ENCODE peak calls at places on chromosomes 11 and 22, in ten cellular contexts. M is iris pigment epithelial cell, N is GM18507, S is lung, B is cardiac fibroblast, O is Kasumi-1, G is T-helper 9 cell, U is NCI-H1105 treated with DMSO at 0.1 percent for 48 hours, H is frontal cortex, Y is AG09309. F is an unnamed sample.

GRCh38 chr22:25027959-25028840 is 75.7 kb downstream of the KIAA1671 start:
- DNase-seq in M (peak; percentile 18), N (no peak), S (no peak), B (peak; percentile 49), O (no peak), G (no peak), U (no peak), H (no peak), Y (no peak), F (peak; percentile 19)

GRCh38 chr11:45876401-45876800 is 9.1 kb upstream of the MAPK8IP1 start:
- DNase-seq in M (no peak), N (no peak), S (no peak), B (no peak), O (no peak), G (no peak), U (no peak), H (no peak), Y (no peak), F (no peak)

GRCh38 chr22:36331306-36331911 is 56.4 kb downstream of the MYH9 start:
- DNase-seq in M (peak; percentile 95), N (peak; percentile 68), S (peak; percentile 79), B (peak; percentile 89), O (peak; percentile 95), G (peak; percentile 66), U (no peak), H (peak; percentile 70), Y (peak; percentile 73), F (peak; percentile 94)

GRCh38 chr11:93820085-93820710 is 30.2 kb downstream of the VSTM5 start:
- DNase-seq in M (no peak), N (no peak), S (no peak), B (no peak), O (no peak), G (no peak), U (no peak), H (no peak), Y (no peak), F (no peak)

GRCh38 chr11:86749376-86749775 is 51.0 kb upstream of the PRSS23 start:
- DNase-seq in M (no peak), N (no peak), S (no peak), B (no peak), O (no peak), G (no peak), U (no peak), H (no peak), Y (no peak), F (no peak)

GRCh38 chr22:26172389-26172990 is 3.2 kb downstream of the SEZ6L start:
- DNase-seq in M (peak; percentile 27), N (no peak), S (no peak), B (peak; percentile 23), O (peak; percentile 53), G (peak; percentile 2), U (peak; percentile 67), H (no peak), Y (no peak), F (peak; percentile 34)

GRCh38 chr11:104609297-104609696 is 289.0 kb downstream of the CASP12 start:
- DNase-seq in M (peak; percentile 82), N (no peak), S (no peak), B (peak; percentile 86), O (peak; percentile 84), G (no peak), U (peak; percentile 49), H (peak; percentile 24), Y (peak; percentile 29), F (peak; percentile 73)

GRCh38 chr11:121936781-121937447 is 179.1 kb downstream of the BLID start:
- DNase-seq in M (peak; percentile 74), N (no peak), S (no peak), B (peak; percentile 32), O (no peak), G (no peak), U (no peak), H (no peak), Y (peak; percentile 54), F (no peak)

GRCh38 chr11:46121328-46121723 is at the start of gene PHF21A:
- DNase-seq in M (peak; percentile 95), N (peak; percentile 76), S (peak; percentile 87), B (peak; percentile 98), O (peak; percentile 84), G (peak; percentile 80), U (peak; percentile 82), H (peak; percentile 84), Y (peak; percentile 86), F (peak; percentile 94)

GRCh38 chr11:124745835-124746620 is 6.0 kb downstream of the VSIG2 start:
- DNase-seq in M (no peak), N (no peak), S (no peak), B (no peak), O (peak; percentile 52), G (no peak), U (peak; percentile 26), H (no peak), Y (no peak), F (no peak)

GRCh38 chr22:47395481-47395880 is 633.0 kb downstream of the TBC1D22A start:
- DNase-seq in M (no peak), N (no peak), S (no peak), B (peak; percentile 22), O (no peak), G (no peak), U (peak; percentile 81), H (no peak), Y (no peak), F (no peak)

GRCh38 chr22:42892571-42893316 is 35.7 kb upstream of the ARFGAP3 start:
- DNase-seq in M (no peak), N (no peak), S (no peak), B (no peak), O (no peak), G (no peak), U (peak; percentile 3), H (no peak), Y (no peak), F (no peak)

GRCh38 chr11:11171854-11172253 is 181.2 kb downstream of the CSNK2A3 start:
- DNase-seq in M (no peak), N (peak; percentile 33), S (no peak), B (no peak), O (peak; percentile 64), G (peak; percentile 21), U (no peak), H (no peak), Y (no peak), F (peak; percentile 28)

GRCh38 chr11:127182586-127183203 is 182.1 kb upstream of the KIRREL3 start:
- DNase-seq in M (no peak), N (no peak), S (no peak), B (no peak), O (no peak), G (no peak), U (peak; percentile 93), H (no peak), Y (no peak), F (no peak)

GRCh38 chr11:48141475-48142100 is 75.0 kb upstream of the OR4B1 start:
- DNase-seq in M (peak; percentile 32), N (no peak), S (no peak), B (peak; percentile 31), O (no peak), G (no peak), U (no peak), H (no peak), Y (no peak), F (no peak)

GRCh38 chr11:1863352-1864215 is 10.7 kb downstream of the LSP1 start:
- DNase-seq in M (peak; percentile 86), N (no peak), S (peak; percentile 77), B (peak; percentile 91), O (peak; percentile 27), G (no peak), U (no peak), H (peak; percentile 78), Y (peak; percentile 54), F (peak; percentile 68)

GRCh38 chr11:11770274-11770673 is 71.5 kb upstream of the USP47 start:
- DNase-seq in M (no peak), N (no peak), S (no peak), B (no peak), O (no peak), G (no peak), U (no peak), H (no peak), Y (no peak), F (no peak)

GRCh38 chr22:27726726-27727449 is 74.7 kb downstream of the MN1 start:
- DNase-seq in M (peak; percentile 51), N (no peak), S (peak; percentile 56), B (peak; percentile 93), O (no peak), G (no peak), U (no peak), H (no peak), Y (peak; percentile 21), F (peak; percentile 42)

GRCh38 chr11:66112640-66113098 is 42.6 kb downstream of the PACS1 start:
- DNase-seq in M (peak; percentile 85), N (no peak), S (no peak), B (peak; percentile 84), O (no peak), G (no peak), U (no peak), H (no peak), Y (peak; percentile 66), F (no peak)

GRCh38 chr22:27937453-27937852 is 18.4 kb upstream of the PITPNB start:
- DNase-seq in M (no peak), N (no peak), S (no peak), B (no peak), O (no peak), G (no peak), U (no peak), H (no peak), Y (no peak), F (no peak)

GRCh38 chr22:49751968-49752597 is 75.6 kb downstream of the BRD1 start:
- DNase-seq in M (no peak), N (no peak), S (no peak), B (no peak), O (no peak), G (no peak), U (no peak), H (no peak), Y (no peak), F (no peak)

GRCh38 chr11:123438191-123438627 is 8.1 kb downstream of the GRAMD1B start:
- DNase-seq in M (peak; percentile 10), N (no peak), S (no peak), B (no peak), O (no peak), G (no peak), U (no peak), H (no peak), Y (peak; percentile 48), F (no peak)